ENCODE peak calls at places on chromosomes 4 and X, in six cellular contexts. One of them, this sample, is unnamed.

GRCh38 chrX:134004038-134004437 is 18.6 kb upstream of the GPC3 start:
- DNase-seq in cardiac muscle cell: no peak
- DNase-seq in lower lobe of right lung: no peak
- DNase-seq in uterus: peak; percentile 33
- DNase-seq in neural progenitor cell: no peak
- DNase-seq in BE2C: no peak
- DNase-seq in this sample: no peak

GRCh38 chr4:152614337-152614736 is 65.5 kb downstream of the TMEM154 start:
- DNase-seq in cardiac muscle cell: no peak
- DNase-seq in lower lobe of right lung: peak; percentile 65
- DNase-seq in uterus: no peak
- DNase-seq in neural progenitor cell: no peak
- DNase-seq in BE2C: no peak
- DNase-seq in this sample: no peak

GRCh38 chr4:10783351-10783750 is 98.8 kb upstream of the CLNK start:
- DNase-seq in cardiac muscle cell: no peak
- DNase-seq in lower lobe of right lung: no peak
- DNase-seq in uterus: no peak
- DNase-seq in neural progenitor cell: no peak
- DNase-seq in BE2C: no peak
- DNase-seq in this sample: no peak

GRCh38 chr4:38154681-38155588 is 194.7 kb downstream of the PTTG2 start:
- DNase-seq in cardiac muscle cell: no peak
- DNase-seq in lower lobe of right lung: peak; percentile 77
- DNase-seq in uterus: no peak
- DNase-seq in neural progenitor cell: no peak
- DNase-seq in BE2C: no peak
- DNase-seq in this sample: peak; percentile 27

GRCh38 chr4:40206421-40206820 is 9.6 kb downstream of the RHOH start:
- DNase-seq in cardiac muscle cell: no peak
- DNase-seq in lower lobe of right lung: no peak
- DNase-seq in uterus: no peak
- DNase-seq in neural progenitor cell: no peak
- DNase-seq in BE2C: no peak
- DNase-seq in this sample: no peak

GRCh38 chrX:71541546-71542022 is 8.7 kb downstream of the OGT start:
- DNase-seq in cardiac muscle cell: no peak
- DNase-seq in lower lobe of right lung: no peak
- DNase-seq in uterus: no peak
- DNase-seq in neural progenitor cell: no peak
- DNase-seq in BE2C: no peak
- DNase-seq in this sample: no peak

GRCh38 chr4:23745377-23745776 is 144.5 kb downstream of the PPARGC1A start:
- DNase-seq in cardiac muscle cell: no peak
- DNase-seq in lower lobe of right lung: no peak
- DNase-seq in uterus: no peak
- DNase-seq in neural progenitor cell: no peak
- DNase-seq in BE2C: no peak
- DNase-seq in this sample: no peak

GRCh38 chr4:119543794-119544193 is 84.8 kb downstream of the PDE5A start:
- DNase-seq in cardiac muscle cell: no peak
- DNase-seq in lower lobe of right lung: no peak
- DNase-seq in uterus: no peak
- DNase-seq in neural progenitor cell: no peak
- DNase-seq in BE2C: no peak
- DNase-seq in this sample: no peak

GRCh38 chr4:78069309-78069708 is 12.2 kb downstream of the FRAS1 start:
- DNase-seq in cardiac muscle cell: no peak
- DNase-seq in lower lobe of right lung: no peak
- DNase-seq in uterus: no peak
- DNase-seq in neural progenitor cell: no peak
- DNase-seq in BE2C: no peak
- DNase-seq in this sample: no peak

GRCh38 chr4:119550857-119551532 is 77.6 kb downstream of the PDE5A start:
- DNase-seq in cardiac muscle cell: no peak
- DNase-seq in lower lobe of right lung: no peak
- DNase-seq in uterus: no peak
- DNase-seq in neural progenitor cell: peak; percentile 95
- DNase-seq in BE2C: no peak
- DNase-seq in this sample: no peak

GRCh38 chr4:84515075-84515474 is 16.0 kb upstream of the NKX6-1 start:
- DNase-seq in cardiac muscle cell: no peak
- DNase-seq in lower lobe of right lung: no peak
- DNase-seq in uterus: no peak
- DNase-seq in neural progenitor cell: no peak
- DNase-seq in BE2C: no peak
- DNase-seq in this sample: no peak

GRCh38 chrX:111561851-111562250 is 50.4 kb downstream of the SERTM2 start:
- DNase-seq in cardiac muscle cell: no peak
- DNase-seq in lower lobe of right lung: no peak
- DNase-seq in uterus: no peak
- DNase-seq in neural progenitor cell: no peak
- DNase-seq in BE2C: no peak
- DNase-seq in this sample: no peak

GRCh38 chr4:108337923-108338322 is 169.2 kb upstream of the LEF1 start:
- DNase-seq in cardiac muscle cell: no peak
- DNase-seq in lower lobe of right lung: no peak
- DNase-seq in uterus: no peak
- DNase-seq in neural progenitor cell: no peak
- DNase-seq in BE2C: peak; percentile 35
- DNase-seq in this sample: no peak

GRCh38 chr4:73723029-73723428 is 17.3 kb upstream of the CXCL8 start:
- DNase-seq in cardiac muscle cell: no peak
- DNase-seq in lower lobe of right lung: no peak
- DNase-seq in uterus: no peak
- DNase-seq in neural progenitor cell: no peak
- DNase-seq in BE2C: no peak
- DNase-seq in this sample: no peak

GRCh38 chrX:6941041-6941440 is 206.5 kb upstream of the STS start:
- DNase-seq in cardiac muscle cell: no peak
- DNase-seq in lower lobe of right lung: no peak
- DNase-seq in uterus: no peak
- DNase-seq in neural progenitor cell: no peak
- DNase-seq in BE2C: no peak
- DNase-seq in this sample: no peak

GRCh38 chrX:72117636-72118215 is 14.0 kb downstream of the RTL5 start:
- DNase-seq in cardiac muscle cell: no peak
- DNase-seq in lower lobe of right lung: no peak
- DNase-seq in uterus: no peak
- DNase-seq in neural progenitor cell: no peak
- DNase-seq in BE2C: no peak
- DNase-seq in this sample: no peak

GRCh38 chrX:125132274-125132673 is 187.4 kb upstream of the TEX13C start:
- DNase-seq in cardiac muscle cell: no peak
- DNase-seq in lower lobe of right lung: no peak
- DNase-seq in uterus: no peak
- DNase-seq in neural progenitor cell: peak; percentile 29
- DNase-seq in BE2C: no peak
- DNase-seq in this sample: no peak

GRCh38 chr4:83753260-83753659 is 217.4 kb downstream of the GPAT3 start:
- DNase-seq in cardiac muscle cell: no peak
- DNase-seq in lower lobe of right lung: no peak
- DNase-seq in uterus: no peak
- DNase-seq in neural progenitor cell: peak; percentile 4
- DNase-seq in BE2C: no peak
- DNase-seq in this sample: no peak

GRCh38 chr4:38310446-38311043 is 350.3 kb downstream of the PTTG2 start:
- DNase-seq in cardiac muscle cell: no peak
- DNase-seq in lower lobe of right lung: no peak
- DNase-seq in uterus: no peak
- DNase-seq in neural progenitor cell: no peak
- DNase-seq in BE2C: no peak
- DNase-seq in this sample: peak; percentile 22

GRCh38 chrX:123267220-123267619 is 83.1 kb downstream of the GRIA3 start:
- DNase-seq in cardiac muscle cell: no peak
- DNase-seq in lower lobe of right lung: no peak
- DNase-seq in uterus: no peak
- DNase-seq in neural progenitor cell: no peak
- DNase-seq in BE2C: no peak
- DNase-seq in this sample: no peak

GRCh38 chr4:81211956-81212355 is 3.1 kb downstream of the PRKG2 start:
- DNase-seq in cardiac muscle cell: no peak
- DNase-seq in lower lobe of right lung: no peak
- DNase-seq in uterus: no peak
- DNase-seq in neural progenitor cell: no peak
- DNase-seq in BE2C: no peak
- DNase-seq in this sample: no peak

GRCh38 chrX:109797311-109797975 is 64.4 kb upstream of the ACSL4 start:
- DNase-seq in cardiac muscle cell: no peak
- DNase-seq in lower lobe of right lung: no peak
- DNase-seq in uterus: no peak
- DNase-seq in neural progenitor cell: no peak
- DNase-seq in BE2C: peak; percentile 5
- DNase-seq in this sample: no peak

GRCh38 chr4:125801373-125801772 is 486.6 kb downstream of the FAT4 start:
- DNase-seq in cardiac muscle cell: no peak
- DNase-seq in lower lobe of right lung: no peak
- DNase-seq in uterus: no peak
- DNase-seq in neural progenitor cell: no peak
- DNase-seq in BE2C: no peak
- DNase-seq in this sample: no peak

GRCh38 chr4:184067931-184068554 is 149.6 kb downstream of the ENPP6 start:
- DNase-seq in cardiac muscle cell: peak; percentile 13
- DNase-seq in lower lobe of right lung: no peak
- DNase-seq in uterus: no peak
- DNase-seq in neural progenitor cell: no peak
- DNase-seq in BE2C: no peak
- DNase-seq in this sample: no peak

GRCh38 chrX:141341341-141341740 is 99.0 kb upstream of the SPANXC start:
- DNase-seq in cardiac muscle cell: no peak
- DNase-seq in lower lobe of right lung: no peak
- DNase-seq in uterus: no peak
- DNase-seq in neural progenitor cell: no peak
- DNase-seq in BE2C: no peak
- DNase-seq in this sample: no peak

GRCh38 chr4:116150152-116150551 is 935.2 kb downstream of the TRAM1L1 start:
- DNase-seq in cardiac muscle cell: no peak
- DNase-seq in lower lobe of right lung: no peak
- DNase-seq in uterus: no peak
- DNase-seq in neural progenitor cell: no peak
- DNase-seq in BE2C: no peak
- DNase-seq in this sample: no peak

GRCh38 chr4:107279729-107280128 is 243.6 kb upstream of the DKK2 start:
- DNase-seq in cardiac muscle cell: no peak
- DNase-seq in lower lobe of right lung: no peak
- DNase-seq in uterus: no peak
- DNase-seq in neural progenitor cell: no peak
- DNase-seq in BE2C: no peak
- DNase-seq in this sample: no peak

GRCh38 chr4:34181891-34182290 is 2062.4 kb downstream of the ARAP2 start:
- DNase-seq in cardiac muscle cell: no peak
- DNase-seq in lower lobe of right lung: no peak
- DNase-seq in uterus: no peak
- DNase-seq in neural progenitor cell: no peak
- DNase-seq in BE2C: no peak
- DNase-seq in this sample: no peak

GRCh38 chr4:99099311-99099710 is 10.7 kb upstream of the ADH5 start:
- DNase-seq in cardiac muscle cell: no peak
- DNase-seq in lower lobe of right lung: no peak
- DNase-seq in uterus: no peak
- DNase-seq in neural progenitor cell: no peak
- DNase-seq in BE2C: no peak
- DNase-seq in this sample: no peak

GRCh38 chr4:182918791-182919302 is 1.7 kb upstream of the DCTD start:
- DNase-seq in cardiac muscle cell: no peak
- DNase-seq in lower lobe of right lung: no peak
- DNase-seq in uterus: no peak
- DNase-seq in neural progenitor cell: no peak
- DNase-seq in BE2C: no peak
- DNase-seq in this sample: no peak

GRCh38 chr4:15955670-15956069 is 7.3 kb downstream of the FGFBP2 start:
- DNase-seq in cardiac muscle cell: no peak
- DNase-seq in lower lobe of right lung: no peak
- DNase-seq in uterus: no peak
- DNase-seq in neural progenitor cell: no peak
- DNase-seq in BE2C: no peak
- DNase-seq in this sample: no peak

GRCh38 chr4:185257086-185257485 is 47.7 kb downstream of the SNX25 start:
- DNase-seq in cardiac muscle cell: no peak
- DNase-seq in lower lobe of right lung: no peak
- DNase-seq in uterus: no peak
- DNase-seq in neural progenitor cell: no peak
- DNase-seq in BE2C: no peak
- DNase-seq in this sample: no peak

GRCh38 chr4:111775908-111776307 is 369.3 kb upstream of the FAM241A start:
- DNase-seq in cardiac muscle cell: no peak
- DNase-seq in lower lobe of right lung: no peak
- DNase-seq in uterus: no peak
- DNase-seq in neural progenitor cell: no peak
- DNase-seq in BE2C: no peak
- DNase-seq in this sample: no peak

GRCh38 chrX:13022926-13023325 is 21.5 kb downstream of the FAM9C start:
- DNase-seq in cardiac muscle cell: no peak
- DNase-seq in lower lobe of right lung: no peak
- DNase-seq in uterus: no peak
- DNase-seq in neural progenitor cell: no peak
- DNase-seq in BE2C: no peak
- DNase-seq in this sample: no peak

GRCh38 chr4:14410469-14410868 is 591.8 kb upstream of the CPEB2 start:
- DNase-seq in cardiac muscle cell: no peak
- DNase-seq in lower lobe of right lung: no peak
- DNase-seq in uterus: no peak
- DNase-seq in neural progenitor cell: no peak
- DNase-seq in BE2C: no peak
- DNase-seq in this sample: no peak
- H3K9me3 ChIP-seq in cardiac muscle cell: no peaks in the 10 kb centered on the region
- H3K9me3 ChIP-seq in lower lobe of right lung: no peaks in the 10 kb centered on the region
- H3K9me3 ChIP-seq in uterus: no peaks in the 10 kb centered on the region
- H3K9me3 ChIP-seq in neural progenitor cell: no peaks in the 10 kb centered on the region
- H3K9me3 ChIP-seq in BE2C: no peaks in the 10 kb centered on the region
- H3K9me3 ChIP-seq in this sample: no peaks in the 10 kb centered on the region

GRCh38 chr4:176354884-176355283 is 35.1 kb downstream of the SPCS3 start:
- DNase-seq in cardiac muscle cell: no peak
- DNase-seq in lower lobe of right lung: no peak
- DNase-seq in uterus: no peak
- DNase-seq in neural progenitor cell: no peak
- DNase-seq in BE2C: no peak
- DNase-seq in this sample: no peak

GRCh38 chr4:176350671-176351070 is 30.9 kb downstream of the SPCS3 start:
- DNase-seq in cardiac muscle cell: no peak
- DNase-seq in lower lobe of right lung: no peak
- DNase-seq in uterus: no peak
- DNase-seq in neural progenitor cell: no peak
- DNase-seq in BE2C: peak; percentile 37
- DNase-seq in this sample: no peak
- H3K9me3 ChIP-seq in cardiac muscle cell: no peaks in the 10 kb centered on the region
- H3K9me3 ChIP-seq in lower lobe of right lung: no peaks in the 10 kb centered on the region
- H3K9me3 ChIP-seq in uterus: no peaks in the 10 kb centered on the region
- H3K9me3 ChIP-seq in neural progenitor cell: peaks cover 12% of the 10 kb centered on the region
- H3K9me3 ChIP-seq in BE2C: no peaks in the 10 kb centered on the region
- H3K9me3 ChIP-seq in this sample: no peaks in the 10 kb centered on the region

GRCh38 chr4:335515-335914 is 2.1 kb upstream of the ZNF141 start:
- DNase-seq in cardiac muscle cell: no peak
- DNase-seq in lower lobe of right lung: no peak
- DNase-seq in uterus: peak; percentile 15
- DNase-seq in neural progenitor cell: no peak
- DNase-seq in BE2C: no peak
- DNase-seq in this sample: no peak
- H3K9me3 ChIP-seq in cardiac muscle cell: no peaks in the 10 kb centered on the region
- H3K9me3 ChIP-seq in lower lobe of right lung: peaks cover 8% of the 10 kb centered on the region
- H3K9me3 ChIP-seq in uterus: no peaks in the 10 kb centered on the region
- H3K9me3 ChIP-seq in neural progenitor cell: no peaks in the 10 kb centered on the region
- H3K9me3 ChIP-seq in BE2C: peaks cover 4% of the 10 kb centered on the region
- H3K9me3 ChIP-seq in this sample: peaks cover 10% of the 10 kb centered on the region

GRCh38 chrX:151700581-151700980 is 5.3 kb downstream of the PRRG3 start:
- DNase-seq in cardiac muscle cell: no peak
- DNase-seq in lower lobe of right lung: no peak
- DNase-seq in uterus: no peak
- DNase-seq in neural progenitor cell: no peak
- DNase-seq in BE2C: no peak
- DNase-seq in this sample: no peak
- H3K9me3 ChIP-seq in cardiac muscle cell: no peaks in the 10 kb centered on the region
- H3K9me3 ChIP-seq in lower lobe of right lung: no peaks in the 10 kb centered on the region
- H3K9me3 ChIP-seq in uterus: no peaks in the 10 kb centered on the region
- H3K9me3 ChIP-seq in neural progenitor cell: no peaks in the 10 kb centered on the region
- H3K9me3 ChIP-seq in BE2C: no peaks in the 10 kb centered on the region
- H3K9me3 ChIP-seq in this sample: no peaks in the 10 kb centered on the region

This sample was measured in CD4-positive, alpha-beta T cell.